ENCODE peak calls at places on chromosomes 13 and 19, in seven cellular contexts. P is omental fat pad, F is endothelial cell, V is WERI-Rb-1, H is foreskin fibroblast, U is osteoblast, K is mammary epithelial cell. N is an unnamed sample.

GRCh38 chr19:18118420-18119242 is 21.1 kb downstream of the MAST3 start:
- DNase-seq in P (no peak), F (no peak), V (no peak), H (no peak), U (peak), K (no peak), N (no peak)

GRCh38 chr19:17406887-17407196 is 1.4 kb upstream of the BST2 start:
- DNase-seq in P (no peak), F (no peak), V (no peak), H (no peak), U (peak), K (no peak), N (no peak)

GRCh38 chr13:60572003-60572792 is 175.2 kb downstream of the TDRD3 start:
- DNase-seq in P (no peak), F (no peak), V (no peak), H (peak), U (no peak), K (peak), N (peak)

GRCh38 chr13:46288570-46289259 is 77.0 kb downstream of the LRRC63 start:
- DNase-seq in P (no peak), F (peak), V (no peak), H (no peak), U (no peak), K (peak), N (no peak)

GRCh38 chr19:36547001-36547732 is 19.1 kb upstream of the ZNF260 start:
- DNase-seq in P (no peak), F (no peak), V (no peak), H (no peak), U (no peak), K (peak), N (no peak)

GRCh38 chr13:73599232-73600128 is 534.7 kb downstream of the KLF12 start:
- DNase-seq in P (no peak), F (no peak), V (no peak), H (no peak), U (no peak), K (peak), N (no peak)

GRCh38 chr19:11138659-11139526 is 16.7 kb downstream of the SPC24 start:
- DNase-seq in P (no peak), F (peak), V (peak), H (peak), U (peak), K (peak), N (peak)

GRCh38 chr19:1644070-1644469 is 8.3 kb downstream of the TCF3 start:
- DNase-seq in P (no peak), F (no peak), V (no peak), H (no peak), U (no peak), K (no peak), N (no peak)

GRCh38 chr19:12938054-12938535 is 314 bp upstream of the CALR start:
- DNase-seq in P (peak), F (peak), V (peak), H (peak), U (peak), K (peak), N (peak)
- TF ChIP-seq CTCF in P (no peak), F (no peak), V (no peak), H (no peak), U (no peak), K (no peak), N (no peak)

GRCh38 chr19:47273313-47274070 is 1.2 kb upstream of the INAFM1 start:
- DNase-seq in P (peak), F (peak), V (peak), H (peak), U (peak), K (peak), N (peak)
- TF ChIP-seq CTCF in P (no peak), F (no peak), V (no peak), H (no peak), U (no peak), K (no peak), N (no peak)

GRCh38 chr13:49248433-49249002 is 793 bp downstream of the CDADC1 start:
- DNase-seq in P (no peak), F (no peak), V (no peak), H (no peak), U (no peak), K (peak), N (no peak)
- TF ChIP-seq CTCF in P (no peak), F (no peak), V (no peak), H (no peak), U (peak), K (no peak), N (peak)

GRCh38 chr19:58579473-58580142 is 6.5 kb upstream of the MZF1 start:
- DNase-seq in P (no peak), F (no peak), V (no peak), H (no peak), U (no peak), K (no peak), N (peak)
- TF ChIP-seq CTCF in P (no peak), F (no peak), V (no peak), H (no peak), U (no peak), K (no peak), N (no peak)

GRCh38 chr13:63120883-63121282 is 1705.2 kb upstream of the PCDH20 start:
- DNase-seq in P (no peak), F (no peak), V (no peak), H (no peak), U (no peak), K (no peak), N (no peak)

GRCh38 chr13:63124863-63125262 is 1709.2 kb upstream of the PCDH20 start:
- DNase-seq in P (no peak), F (no peak), V (no peak), H (no peak), U (peak), K (no peak), N (no peak)
- TF ChIP-seq CTCF in P (no peak), F (peak), V (no peak), H (peak), U (peak), K (peak), N (peak)

DNA sequence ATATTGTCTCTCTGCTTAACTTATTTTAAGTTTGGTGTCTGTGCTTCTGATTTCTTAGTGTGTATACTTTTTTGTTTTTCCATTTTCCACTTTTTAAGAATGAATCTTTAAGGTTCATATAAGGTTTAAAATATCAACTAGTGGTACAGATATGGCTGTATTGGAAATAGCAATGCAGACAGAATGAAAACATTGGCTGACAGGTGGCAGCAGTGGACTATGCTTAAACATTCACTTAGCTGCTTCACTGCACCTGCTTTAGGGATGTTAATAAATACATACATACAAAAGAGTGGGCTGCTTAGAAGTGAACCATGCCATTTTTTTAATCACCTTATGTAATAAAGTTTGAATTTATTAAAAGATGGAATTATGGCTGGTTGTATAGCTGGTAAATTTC is 27.3 kb downstream of the TM9SF2 start:
- DNase-seq in P (no peak), F (no peak), V (peak), H (no peak), U (peak), K (no peak), N (no peak)
- TF ChIP-seq CTCF in P (no peak), F (no peak), V (peak), H (peak), U (no peak), K (peak), N (peak)

GRCh38 chr13:53201454-53202225 is 173.0 kb downstream of the OLFM4 start:
- DNase-seq in P (no peak), F (peak), V (no peak), H (no peak), U (peak), K (no peak), N (peak)

GRCh38 chr13:53204598-53204997 is 176.0 kb downstream of the OLFM4 start:
- DNase-seq in P (no peak), F (no peak), V (no peak), H (no peak), U (no peak), K (no peak), N (no peak)

GRCh38 chr13:53200498-53201453 is 172.2 kb downstream of the OLFM4 start:
- DNase-seq in P (no peak), F (peak), V (no peak), H (no peak), U (peak), K (no peak), N (peak)

GRCh38 chr13:53206455-53206854 is 177.8 kb downstream of the OLFM4 start:
- DNase-seq in P (no peak), F (no peak), V (no peak), H (no peak), U (no peak), K (no peak), N (no peak)
- TF ChIP-seq CTCF in P (no peak), F (peak), V (peak), H (no peak), U (no peak), K (peak), N (peak)